ENCODE peak calls at places on chromosome 7, in ten cellular contexts. R is hepatocyte; W is CD8-positive, alpha-beta memory T cell; B is uterus; Y is spleen; K is CD8-positive, alpha-beta T cell; X is suprapubic skin; D is GM23338; C is effector memory CD4-positive, alpha-beta T cell; Z is lower lobe of right lung. V is an unnamed sample.

GRCh38 chr7:63008366-63008765 is 990.3 kb upstream of the ZNF722 start:
- DNase-seq in Z (no peak), K (no peak), W (no peak), Y (no peak), C (no peak), R (no peak), X (no peak), B (no peak), D (peak; percentile 3), V (no peak)

GRCh38 chr7:45081670-45081974 is 7.1 kb downstream of the NACAD start:
- DNase-seq in W (no peak), Z (no peak), R (no peak), Y (no peak), X (peak; percentile 64), D (no peak), K (no peak), C (no peak), B (no peak), V (peak; percentile 35)

GRCh38 chr7:111763221-111763791 is 201.0 kb upstream of the IMMP2L start:
- DNase-seq in W (no peak), Y (no peak), R (peak; percentile 75), C (no peak), K (no peak), B (no peak), X (no peak), Z (no peak), D (peak; percentile 82), V (no peak)

GRCh38 chr7:11650030-11650429 is 182.0 kb downstream of the THSD7A start:
- DNase-seq in R (no peak), Z (no peak), D (no peak), Y (no peak), B (no peak), C (no peak), X (no peak), K (no peak), W (no peak), V (no peak)

GRCh38 chr7:21355406-21355874 is 72.4 kb upstream of the SP4 start:
- DNase-seq in X (no peak), Z (no peak), B (no peak), R (no peak), C (peak; percentile 39), D (no peak), W (peak; percentile 42), K (peak; percentile 19), Y (no peak), V (no peak)

GRCh38 chr7:103347507-103348267 is at the start of gene PSMC2:
- DNase-seq in B (peak; percentile 81), R (peak; percentile 85), Y (peak; percentile 86), Z (peak; percentile 73), C (peak; percentile 78), D (peak; percentile 94), W (peak; percentile 77), K (peak; percentile 72), X (no peak), V (peak; percentile 74)

GRCh38 chr7:157872447-157872846 is 535.6 kb downstream of the DNAJB6 start:
- DNase-seq in W (no peak), Z (no peak), K (no peak), X (no peak), D (no peak), C (no peak), R (no peak), B (no peak), Y (no peak), V (no peak)

GRCh38 chr7:155685070-155685790 is 40.8 kb downstream of the RBM33 start:
- DNase-seq in B (no peak), D (no peak), K (no peak), Y (no peak), X (no peak), R (no peak), Z (no peak), W (no peak), C (no peak), V (no peak)

GRCh38 chr7:116030626-116031276 is at the start of gene TFEC:
- DNase-seq in B (no peak), C (no peak), W (no peak), Z (no peak), X (no peak), R (no peak), K (no peak), Y (no peak), D (no peak), V (no peak)

GRCh38 chr7:2701832-2702593 is 14.0 kb downstream of the AMZ1 start:
- DNase-seq in Y (no peak), R (no peak), B (peak; percentile 42), W (no peak), C (no peak), D (no peak), Z (no peak), K (no peak), X (peak; percentile 89), V (no peak)

GRCh38 chr7:87148332-87148955 is 3.8 kb upstream of the DMTF1 start:
- DNase-seq in X (no peak), R (peak; percentile 24), Y (no peak), D (peak; percentile 65), Z (no peak), B (no peak), K (no peak), C (no peak), W (no peak), V (no peak)

GRCh38 chr7:34064511-34065158 is 159.3 kb downstream of the BMPER start:
- DNase-seq in W (no peak), X (no peak), R (no peak), B (no peak), C (no peak), D (no peak), K (no peak), Y (no peak), Z (no peak), V (no peak)

GRCh38 chr7:15015545-15016314 is 113.2 kb upstream of the DGKB start:
- DNase-seq in K (no peak), C (no peak), Y (no peak), Z (no peak), R (peak; percentile 91), X (no peak), D (peak; percentile 91), B (peak; percentile 44), W (no peak), V (peak; percentile 71)

GRCh38 chr7:100867040-100867795 is at the start of gene TRIP6:
- DNase-seq in C (peak; percentile 45), Z (peak; percentile 88), W (no peak), D (peak; percentile 95), K (no peak), R (peak; percentile 93), Y (peak; percentile 86), B (peak; percentile 97), X (peak; percentile 97), V (peak; percentile 97)

GRCh38 chr7:119963654-119964053 is 309.3 kb upstream of the KCND2 start:
- DNase-seq in Z (no peak), R (no peak), W (no peak), X (no peak), D (no peak), Y (no peak), B (no peak), C (no peak), K (no peak), V (no peak)
- H3K4me1 ChIP-seq in Z (no peaks in the 10 kb centered on the region), R (no peaks in the 10 kb centered on the region), W (no peaks in the 10 kb centered on the region), X (no peaks in the 10 kb centered on the region), D (no peaks in the 10 kb centered on the region), Y (no peaks in the 10 kb centered on the region), B (no peaks in the 10 kb centered on the region), C (no peaks in the 10 kb centered on the region), K (no peaks in the 10 kb centered on the region), V (no peaks in the 10 kb centered on the region)

DNA sequence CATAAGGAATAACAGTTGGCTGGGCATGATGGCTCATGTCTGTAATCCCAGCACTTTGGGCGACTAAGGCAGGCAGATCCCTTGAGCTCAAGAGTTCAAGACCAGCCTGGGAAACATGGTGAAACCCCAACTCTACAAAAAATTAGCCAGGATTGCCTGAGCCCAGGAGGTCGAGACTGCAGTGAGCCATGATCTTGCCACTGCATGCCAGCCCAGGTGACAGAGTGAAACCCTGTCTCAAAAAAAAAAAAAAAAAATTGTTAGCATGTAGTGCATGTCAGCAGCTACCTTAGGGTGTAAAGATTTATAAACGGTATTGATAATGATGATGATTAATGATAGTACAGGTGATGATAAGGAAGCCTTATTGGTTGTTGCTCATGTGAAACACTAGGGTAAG is 331.2 kb upstream of the FZD1 start:
- DNase-seq in X (no peak), Z (no peak), W (no peak), C (no peak), R (no peak), B (no peak), K (no peak), D (no peak), Y (no peak), V (no peak)
- H3K27ac ChIP-seq in X (no peak overlapping the region), Z (no peak overlapping the region), W (no peak overlapping the region), C (no peak overlapping the region), R (no peak overlapping the region), B (no peak overlapping the region), K (no peak overlapping the region), D (no peak overlapping the region), Y (no peak overlapping the region), V (no peak overlapping the region)

GRCh38 chr7:114402866-114403635 is 11.6 kb upstream of the FOXP2 start:
- DNase-seq in B (no peak), C (no peak), K (no peak), Z (no peak), R (no peak), X (no peak), W (no peak), Y (no peak), D (no peak), V (no peak)
- H3K4me3 ChIP-seq in B (no peak overlapping the region), C (no peak overlapping the region), K (no peak overlapping the region), Z (no peak overlapping the region), R (no peak overlapping the region), X (no peak overlapping the region), W (no peak overlapping the region), Y (no peak overlapping the region), D (no peak overlapping the region), V (no peak overlapping the region)

GRCh38 chr7:23530901-23531793 is 634 bp downstream of the TRA2A start:
- DNase-seq in X (peak; percentile 82), Z (peak; percentile 72), Y (peak; percentile 91), B (no peak), R (peak; percentile 79), D (peak; percentile 76), C (peak; percentile 48), W (peak; percentile 54), K (peak; percentile 19), V (peak; percentile 87)

GRCh38 chr7:23531794-23532489 is at the start of gene TRA2A:
- DNase-seq in R (peak; percentile 98), K (peak; percentile 94), X (peak; percentile 99), C (peak; percentile 94), B (peak; percentile 98), Z (peak; percentile 99), W (peak; percentile 96), D (peak; percentile 97), Y (peak; percentile 99), V (peak; percentile 99)

GRCh38 chr7:23529262-23529859 is 2.4 kb downstream of the TRA2A start:
- DNase-seq in R (no peak), K (no peak), Z (no peak), D (no peak), W (no peak), C (no peak), B (no peak), Y (no peak), X (no peak), V (no peak)

GRCh38 chr7:23533160-23533559 is 1.4 kb upstream of the TRA2A start:
- DNase-seq in R (no peak), D (no peak), W (no peak), B (no peak), Z (no peak), K (no peak), X (no peak), C (no peak), Y (no peak), V (no peak)

DNA sequence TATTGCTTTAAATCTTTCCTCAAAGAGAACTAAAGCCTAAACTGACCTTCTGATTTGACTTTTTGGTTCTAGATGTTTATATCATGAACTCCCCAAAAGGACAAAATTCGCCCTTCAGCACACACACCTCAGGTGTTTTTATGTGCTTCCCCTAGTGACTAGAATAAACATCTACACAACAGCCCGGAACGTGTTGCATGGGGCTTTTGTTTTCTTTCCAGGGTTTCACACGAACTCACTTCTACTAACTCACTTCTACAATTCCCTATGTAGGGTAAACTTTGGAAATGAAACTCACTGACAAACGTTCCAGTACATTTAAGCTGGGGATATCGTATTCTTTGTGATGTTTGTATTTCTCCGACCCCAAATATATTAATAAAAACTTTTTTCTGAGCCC is 1.4 kb downstream of the TRA2A start:
- DNase-seq in Z (no peak), B (no peak), Y (no peak), X (no peak), C (peak; percentile 28), K (no peak), D (peak; percentile 71), W (no peak), R (peak; percentile 55), V (no peak)
- H3K4me1 ChIP-seq in Z (peaks cover 58% of the 10 kb centered on the region), B (no peaks in the 10 kb centered on the region), Y (peaks cover 55% of the 10 kb centered on the region), X (peaks cover 46% of the 10 kb centered on the region), C (peaks cover 28% of the 10 kb centered on the region), K (peaks cover 47% of the 10 kb centered on the region), D (peaks cover 53% of the 10 kb centered on the region), W (peaks cover 52% of the 10 kb centered on the region), R (peaks cover 35% of the 10 kb centered on the region), V (peaks cover 4% of the 10 kb centered on the region)

V was measured in kidney.